ENCODE peak calls at places on chromosomes 11 and 22, in ten cellular contexts. H is CD8-positive, alpha-beta T cell; S is right cardiac atrium; D is upper lobe of right lung; P is A549; K is GM23338; M is psoas muscle; Z is HCT116; Q is heart left ventricle; R is left lung. B is an unnamed sample.
A peak's percentile ranks its signal among the peaks of the same experiment; 100 is the strongest.

GRCh38 chr11:103332409-103332808 is 223.2 kb downstream of the DYNC2H1 start:
- ATAC-seq in R (no peak), Q (no peak), H (no peak), S (no peak), D (no peak), P (no peak), K (no peak), Z (no peak), M (no peak), B (no peak)

GRCh38 chr11:11579012-11579755 is 42.6 kb downstream of the GALNT18 start:
- ATAC-seq in D (no peak), Q (no peak), Z (no peak), S (no peak), M (no peak), P (no peak), K (peak; percentile 69), H (no peak), R (no peak), B (no peak)

GRCh38 chr11:123719452-123719851 is 22.0 kb downstream of the ZNF202 start:
- ATAC-seq in R (no peak), D (no peak), S (no peak), Q (no peak), Z (no peak), M (no peak), H (no peak), K (no peak), P (peak; percentile 71), B (no peak)

GRCh38 chr22:45577746-45578523 is 75.3 kb downstream of the FBLN1 start:
- ATAC-seq in S (peak; percentile 72), Q (peak; percentile 81), Z (peak; percentile 94), M (peak; percentile 92), D (peak; percentile 86), K (peak; percentile 89), H (peak; percentile 56), P (peak; percentile 83), R (peak; percentile 92), B (peak; percentile 67)

GRCh38 chr11:117950320-117950719 is 21.1 kb upstream of the TMPRSS13 start:
- ATAC-seq in M (no peak), H (peak; percentile 52), D (no peak), R (peak; percentile 15), Z (no peak), S (no peak), P (no peak), K (no peak), Q (no peak), B (no peak)

GRCh38 chr11:44726278-44727113 is at the start of gene TSPAN18:
- ATAC-seq in M (no peak), P (peak; percentile 51), S (peak; percentile 1), Q (peak; percentile 17), H (peak; percentile 43), Z (peak; percentile 39), K (peak; percentile 39), R (no peak), D (no peak), B (peak; percentile 3)

GRCh38 chr11:72781063-72781312 is 12.9 kb downstream of the STARD10 start:
- ATAC-seq in M (peak; percentile 34), Q (no peak), D (peak; percentile 47), R (peak; percentile 16), Z (peak; percentile 37), S (peak; percentile 10), K (peak; percentile 13), H (no peak), P (no peak), B (peak; percentile 12)

GRCh38 chr11:87006035-87006434 is 31.7 kb upstream of the TMEM135 start:
- ATAC-seq in H (no peak), M (no peak), K (no peak), D (no peak), P (no peak), S (no peak), Z (no peak), Q (no peak), R (no peak), B (no peak)

GRCh38 chr22:24153353-24153752 is 27.9 kb upstream of the SUSD2 start:
- ATAC-seq in D (no peak), R (no peak), Q (no peak), S (no peak), M (no peak), Z (no peak), H (peak; percentile 32), P (no peak), K (no peak), B (no peak)

GRCh38 chr11:121553806-121554205 is 101.0 kb upstream of the SORL1-AS1 start:
- ATAC-seq in H (no peak), Z (peak; percentile 85), M (no peak), K (no peak), S (no peak), D (no peak), R (peak; percentile 44), Q (no peak), P (no peak), B (no peak)

GRCh38 chr11:13055200-13055599 is 46.1 kb downstream of the RASSF10 start:
- ATAC-seq in Q (no peak), H (no peak), P (no peak), M (no peak), R (no peak), D (no peak), Z (no peak), K (no peak), S (no peak), B (no peak)

GRCh38 chr22:30743257-30744020 is 48.8 kb downstream of the OSBP2 start:
- ATAC-seq in K (no peak), P (no peak), M (no peak), R (no peak), Z (no peak), Q (no peak), D (no peak), H (no peak), S (peak; percentile 59), B (no peak)

GRCh38 chr11:61172353-61172752 is 11.1 kb upstream of the VPS37C start:
- ATAC-seq in P (no peak), K (no peak), M (no peak), R (no peak), H (no peak), S (no peak), Q (no peak), Z (no peak), D (peak; percentile 39), B (no peak)

DNA sequence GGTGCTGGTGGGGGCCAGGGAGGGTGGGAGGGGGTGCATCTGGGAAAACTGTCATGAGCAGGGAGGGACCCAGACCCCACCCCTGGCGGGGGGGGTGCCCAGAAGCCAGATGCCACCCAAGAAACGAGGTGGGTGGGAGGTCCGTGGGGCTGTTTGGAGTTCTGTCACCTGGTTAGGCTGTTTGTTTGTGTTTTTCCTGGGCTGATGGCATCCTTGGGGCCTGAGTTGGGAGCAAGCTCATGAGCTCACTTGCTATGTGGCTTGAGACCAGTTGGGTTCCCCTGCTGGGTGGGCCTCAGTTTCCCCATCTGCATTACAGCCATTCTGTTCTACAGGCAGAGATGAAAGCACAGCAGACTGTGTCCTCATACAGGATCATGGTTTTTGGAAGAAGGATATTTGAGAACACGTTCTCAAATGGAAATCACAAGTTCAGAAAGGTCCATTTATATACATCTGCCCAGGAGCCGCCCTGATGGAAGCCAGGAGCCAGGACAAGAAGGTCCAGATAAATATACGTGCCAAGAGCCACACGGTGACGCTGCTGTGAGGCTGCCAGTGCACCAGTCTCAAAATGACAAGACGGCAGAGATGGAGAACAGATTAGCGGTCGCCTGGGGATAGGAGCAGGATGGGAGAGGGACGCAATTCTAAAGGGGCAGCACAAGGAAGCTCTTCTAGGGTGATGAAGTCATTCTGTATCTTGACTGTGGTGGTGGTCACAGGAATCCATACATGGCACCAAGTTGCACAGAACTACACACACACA is 312.9 kb downstream of the MN1 start:
- ATAC-seq in Z (no peak), Q (peak; percentile 45), H (no peak), M (peak; percentile 84), D (no peak), R (no peak), K (no peak), S (peak; percentile 49), P (no peak), B (no peak)
- H3K4me3 ChIP-seq in Z (no peak overlapping the region), Q (no peak overlapping the region), H (no peak overlapping the region), M (no peak overlapping the region), D (no peak overlapping the region), R (no peak overlapping the region), K (no peak overlapping the region), S (no peak overlapping the region), P (no peak overlapping the region), B (no peak overlapping the region)

GRCh38 chr11:7636350-7636749 is 37.0 kb downstream of the CYB5R2 start:
- ATAC-seq in M (no peak), R (no peak), P (no peak), H (no peak), D (no peak), K (peak; percentile 63), S (no peak), Q (no peak), Z (no peak), B (no peak)
- H3K4me3 ChIP-seq in M (no peak overlapping the region), R (no peak overlapping the region), P (no peak overlapping the region), H (no peak overlapping the region), D (no peak overlapping the region), K (no peak overlapping the region), S (no peak overlapping the region), Q (no peak overlapping the region), Z (no peak overlapping the region), B (no peak overlapping the region)

DNA sequence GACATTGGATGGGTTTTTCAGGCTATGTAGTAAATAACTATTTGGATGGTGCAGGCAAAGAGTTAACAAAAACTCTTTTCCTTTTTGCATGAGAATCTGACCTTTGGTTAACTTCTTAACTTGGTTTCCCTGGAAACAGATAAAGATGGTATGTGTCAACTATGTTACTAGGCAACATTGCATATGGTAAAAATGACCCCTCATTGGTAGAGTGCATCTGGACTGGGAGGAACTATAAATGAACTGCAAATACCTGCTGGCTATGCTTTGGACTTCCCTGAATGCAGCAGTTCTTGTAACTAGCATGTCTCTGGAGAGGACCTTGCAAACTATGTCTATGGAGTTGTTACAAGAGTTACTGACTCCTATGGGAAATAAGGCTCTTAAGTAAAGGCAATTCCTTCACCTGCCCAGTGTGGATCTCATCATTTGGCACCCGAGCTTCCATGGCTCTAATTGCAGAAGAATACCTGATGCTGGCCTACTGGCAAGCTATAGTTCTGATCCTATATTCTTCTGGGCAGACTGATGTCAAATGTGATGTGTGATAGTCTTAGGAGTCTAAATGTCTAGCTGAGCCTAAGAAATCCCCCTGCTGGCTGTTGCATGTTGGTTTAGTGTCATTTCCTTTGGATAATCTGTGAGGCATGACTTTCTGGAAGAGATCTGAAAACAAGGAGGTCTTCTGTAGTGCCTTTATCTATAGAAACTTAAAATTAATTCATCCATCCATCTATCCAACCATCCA is 126.7 kb upstream of the MTMR2 start:
- ATAC-seq in Z (no peak), P (no peak), K (no peak), S (peak; percentile 38), H (no peak), R (peak; percentile 16), Q (no peak), M (no peak), D (no peak), B (no peak)
- H3K4me3 ChIP-seq in Z (no peak overlapping the region), P (no peak overlapping the region), K (no peak overlapping the region), S (no peak overlapping the region), H (no peak overlapping the region), R (no peak overlapping the region), Q (no peak overlapping the region), M (no peak overlapping the region), D (no peak overlapping the region), B (no peak overlapping the region)

DNA sequence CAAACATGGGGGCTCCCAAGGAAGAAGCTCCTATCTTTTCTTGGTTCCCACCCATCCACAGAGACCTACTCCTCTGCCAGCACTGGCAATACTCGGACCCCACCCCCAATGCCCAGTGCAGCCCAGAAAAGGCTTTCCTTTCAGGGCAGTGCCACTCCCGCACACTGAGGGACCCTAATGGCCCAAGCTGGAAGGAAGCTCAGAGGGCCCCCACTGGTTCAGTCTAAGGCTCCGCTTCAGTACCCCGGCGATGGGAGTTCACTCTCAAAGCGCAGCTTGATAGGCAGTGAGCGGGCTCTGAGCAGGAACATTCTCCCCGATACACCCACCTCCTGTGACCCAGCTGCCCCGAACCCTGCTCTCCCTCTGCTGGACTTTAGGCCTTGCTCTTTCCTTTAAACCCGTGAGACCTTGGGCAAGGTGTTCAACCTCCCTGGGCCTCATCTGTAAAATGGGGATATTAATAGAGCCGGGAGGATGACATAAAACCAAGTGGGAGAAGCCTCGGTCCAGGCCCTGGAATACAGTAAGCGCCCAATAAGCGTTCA is 48.4 kb downstream of the CHRDL2 start:
- ATAC-seq in Q (no peak), R (no peak), H (no peak), S (no peak), K (peak; percentile 18), D (no peak), P (no peak), Z (no peak), M (peak; percentile 2), B (no peak)
- H3K4me3 ChIP-seq in Q (peak overlapping the region; percentile 58), R (peak overlapping the region; percentile 36), H (no peak overlapping the region), S (peak overlapping the region; percentile 54), K (peak overlapping the region; percentile 64), D (peak overlapping the region; percentile 57), P (no peak overlapping the region), Z (no peak overlapping the region), M (peak overlapping the region; percentile 75), B (peak overlapping the region; percentile 29)